ENCODE peak calls at places on chromosomes 6 and 20, in seven cellular contexts. U is stomach, J is GM20000, B is ascending aorta, P is RWPE1, I is transverse colon, Q is tibial artery. N is an unnamed sample.

GRCh38 chr6:122400121-122400450 is 634 bp downstream of the HSF2 start:
- DNase-seq in B (peak), U (no peak), P (peak), J (no peak), I (no peak), Q (peak), N (peak)

GRCh38 chr20:33554914-33555420 is 65.1 kb downstream of the CBFA2T2 start:
- DNase-seq in U (no peak), B (no peak), J (peak), I (no peak), P (peak), Q (no peak), N (no peak)

GRCh38 chr20:37355252-37356180 is 9.6 kb downstream of the SRC start:
- DNase-seq in Q (no peak), B (peak), P (no peak), U (no peak), I (no peak), J (no peak), N (no peak)

GRCh38 chr6:73942581-73942980 is 246.6 kb downstream of the CD109 start:
- DNase-seq in U (no peak), I (no peak), P (no peak), J (no peak), Q (no peak), B (no peak), N (no peak)

GRCh38 chr6:108578595-108579038 is 17.9 kb downstream of the FOXO3 start:
- DNase-seq in B (no peak), P (no peak), I (no peak), J (no peak), Q (no peak), U (no peak), N (no peak)

GRCh38 chr6:138953451-138953850 is 34.6 kb downstream of the REPS1 start:
- DNase-seq in U (no peak), B (no peak), P (peak), I (no peak), Q (no peak), J (no peak), N (no peak)

GRCh38 chr20:45576995-45577394 is 2.1 kb downstream of the WFDC8 start:
- DNase-seq in I (no peak), U (no peak), J (no peak), P (no peak), Q (no peak), B (no peak), N (no peak)

GRCh38 chr6:166489301-166490155 is 97.0 kb downstream of the RAMACL start:
- DNase-seq in Q (peak), J (no peak), U (no peak), I (no peak), P (no peak), B (no peak), N (no peak)

GRCh38 chr6:138103876-138104275 is 3.3 kb downstream of the PERP start:
- DNase-seq in J (no peak), Q (no peak), U (no peak), I (no peak), B (no peak), P (no peak), N (no peak)

GRCh38 chr6:150766201-150766997 is 99.1 kb upstream of the MTHFD1L start:
- DNase-seq in I (no peak), B (no peak), P (no peak), U (no peak), J (no peak), Q (no peak), N (peak)

GRCh38 chr20:373171-373890 is 7.2 kb upstream of the TRIB3 start:
- DNase-seq in B (no peak), Q (no peak), U (no peak), I (no peak), J (no peak), P (peak), N (no peak)

GRCh38 chr20:64212750-64213149 is 42.8 kb upstream of the PCMTD2 start:
- DNase-seq in P (no peak), J (no peak), Q (no peak), B (no peak), U (peak), I (no peak), N (peak)

GRCh38 chr6:76810286-76810685 is 653.0 kb downstream of the HTR1B start:
- DNase-seq in U (no peak), I (no peak), Q (no peak), P (no peak), B (no peak), J (no peak), N (no peak)

GRCh38 chr20:60224914-60225313 is 266.7 kb downstream of the CDH26 start:
- DNase-seq in U (no peak), Q (no peak), I (no peak), J (no peak), B (no peak), P (no peak), N (no peak)

GRCh38 chr6:164098857-164099534 is 684.5 kb downstream of the QKI start:
- DNase-seq in Q (no peak), U (peak), P (no peak), B (no peak), J (no peak), I (no peak), N (peak)

GRCh38 chr6:77457720-77458349 is 5.5 kb downstream of the HTR1B start:
- DNase-seq in I (peak), B (peak), J (peak), Q (peak), P (peak), U (peak), N (peak)

GRCh38 chr6:145245119-145245518 is 490.2 kb downstream of the EPM2A start:
- DNase-seq in Q (no peak), P (no peak), J (no peak), I (no peak), U (no peak), B (no peak), N (no peak)

GRCh38 chr6:90413867-90414266 is 117.2 kb upstream of the BACH2 start:
- DNase-seq in B (no peak), Q (no peak), P (no peak), I (peak), U (no peak), J (peak), N (no peak)

GRCh38 chr20:59692139-59692538 is 87.8 kb downstream of the PHACTR3 start:
- DNase-seq in J (no peak), U (no peak), Q (no peak), B (no peak), I (no peak), P (no peak), N (no peak)

DNA sequence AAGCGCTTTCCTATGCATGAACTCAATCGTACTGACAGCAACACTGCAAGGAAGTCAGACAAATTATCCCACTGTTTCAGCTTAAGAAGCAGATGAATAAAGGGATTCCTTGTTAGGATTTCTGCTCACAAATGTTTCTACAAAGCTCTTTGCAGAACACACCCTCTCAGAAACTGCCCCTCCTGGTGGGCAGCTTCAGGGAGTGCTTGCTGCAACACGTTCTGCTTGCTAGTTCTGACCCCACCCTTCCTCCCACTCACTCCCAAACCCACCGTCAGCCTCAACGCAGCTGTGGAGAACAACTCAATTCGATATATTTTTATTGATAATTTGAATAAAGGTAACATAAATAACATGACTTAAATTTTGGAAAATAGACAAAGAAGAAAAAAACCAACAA is 250.8 kb upstream of the PRDM1 start:
- DNase-seq in P (peak), Q (no peak), J (no peak), U (no peak), I (peak), B (no peak), N (no peak)
- TF ChIP-seq CTCF in P (no peak), Q (no peak), J (no peak), U (no peak), I (no peak), B (no peak), N (no peak)

DNA sequence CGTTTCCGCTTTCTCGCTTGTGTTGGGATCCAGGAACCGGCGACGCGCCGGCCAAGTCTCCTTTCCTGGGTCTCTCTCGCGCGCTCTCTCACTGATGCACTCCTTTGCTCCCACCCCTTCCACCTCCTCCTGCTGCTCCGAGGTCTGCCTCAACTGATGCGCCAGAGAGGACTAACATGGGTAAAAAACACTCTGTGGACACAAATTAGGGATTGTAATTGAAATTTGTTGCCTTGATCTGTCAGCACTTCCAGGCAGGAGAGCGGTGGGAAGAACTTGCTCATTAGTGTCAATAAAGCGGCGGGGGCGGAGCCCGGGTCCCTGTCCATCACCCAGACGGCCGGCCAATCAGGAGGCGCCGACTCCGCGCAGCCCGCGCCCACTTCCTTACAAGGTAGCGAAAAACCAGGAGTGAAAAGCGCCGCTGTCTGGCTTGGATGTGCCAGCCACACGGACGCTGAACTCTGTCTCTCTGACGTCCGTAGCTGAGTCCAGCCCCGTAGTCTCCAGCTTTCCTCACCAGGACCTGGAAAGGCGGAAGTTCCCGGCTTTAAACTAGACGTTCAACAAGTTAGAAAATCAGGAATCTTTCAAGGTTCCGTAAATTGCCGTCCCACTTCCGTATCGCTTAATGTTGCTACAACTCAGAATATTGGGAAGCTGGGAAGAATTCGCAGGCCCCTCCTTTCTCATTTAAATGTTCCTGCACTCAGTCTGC is at the start of gene TBX18:
- DNase-seq in I (peak), Q (peak), P (peak), U (peak), B (peak), J (no peak), N (peak)
- TF ChIP-seq CTCF in I (no peak), Q (no peak), P (peak), U (no peak), B (no peak), J (no peak), N (no peak)

GRCh38 chr20:18324596-18325089 is 36.3 kb downstream of the ZNF133 start:
- DNase-seq in Q (no peak), I (no peak), U (no peak), B (no peak), P (no peak), J (no peak), N (no peak)
- TF ChIP-seq CTCF in Q (no peak), I (no peak), U (no peak), B (no peak), P (no peak), J (no peak), N (no peak)

DNA sequence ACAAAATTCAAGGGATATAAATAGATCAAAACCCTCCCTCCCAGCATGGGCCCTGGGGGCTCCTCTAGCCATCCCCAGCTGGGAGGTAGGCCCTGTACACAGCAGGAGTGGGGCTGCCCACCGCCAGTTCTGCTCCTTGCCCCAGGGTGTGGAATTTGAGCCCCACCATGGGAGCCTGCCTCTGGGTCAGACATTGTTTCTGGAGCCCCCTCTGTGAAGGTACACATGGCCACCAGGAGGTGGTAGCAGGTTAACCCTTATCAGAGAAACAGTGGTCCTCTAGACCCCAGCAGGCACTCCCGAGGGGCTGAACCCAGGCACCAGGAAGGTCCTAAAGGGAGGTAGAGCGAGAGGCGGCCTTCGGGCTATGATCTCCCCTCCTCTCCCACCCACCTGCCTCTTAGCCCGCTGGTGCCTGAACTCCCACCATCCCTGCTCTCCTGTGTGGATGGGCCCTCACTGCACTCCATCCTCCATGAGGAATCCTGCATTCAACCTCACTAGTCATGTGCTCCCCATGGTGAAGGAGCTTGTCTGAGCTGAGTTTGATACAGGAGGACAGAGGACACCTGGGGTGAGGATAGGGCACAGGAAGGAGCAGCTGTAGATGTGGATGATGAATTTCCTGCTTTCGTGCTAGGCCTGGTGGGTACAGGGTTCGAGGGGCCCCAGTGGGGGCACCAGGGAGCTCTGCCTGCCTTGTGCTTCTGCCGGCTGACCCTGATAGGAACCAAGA is 114.9 kb downstream of the GRM4 start:
- DNase-seq in P (no peak), I (no peak), B (no peak), J (no peak), Q (no peak), U (no peak), N (no peak)
- TF ChIP-seq CTCF in P (no peak), I (no peak), B (no peak), J (no peak), Q (no peak), U (no peak), N (no peak)

GRCh38 chr6:42424906-42425474 is 26.7 kb downstream of the TRERF1 start:
- DNase-seq in U (no peak), B (peak), J (no peak), Q (no peak), P (no peak), I (no peak), N (no peak)

GRCh38 chr6:42426191-42426590 is 25.5 kb downstream of the TRERF1 start:
- DNase-seq in B (no peak), P (no peak), U (no peak), Q (no peak), J (no peak), I (no peak), N (no peak)

GRCh38 chr6:42420741-42421140 is 31.0 kb downstream of the TRERF1 start:
- DNase-seq in B (no peak), I (no peak), P (no peak), Q (no peak), J (no peak), U (no peak), N (no peak)

GRCh38 chr6:42419490-42420280 is 32.0 kb downstream of the TRERF1 start:
- DNase-seq in I (no peak), U (no peak), B (no peak), J (no peak), P (no peak), Q (no peak), N (no peak)

DNA sequence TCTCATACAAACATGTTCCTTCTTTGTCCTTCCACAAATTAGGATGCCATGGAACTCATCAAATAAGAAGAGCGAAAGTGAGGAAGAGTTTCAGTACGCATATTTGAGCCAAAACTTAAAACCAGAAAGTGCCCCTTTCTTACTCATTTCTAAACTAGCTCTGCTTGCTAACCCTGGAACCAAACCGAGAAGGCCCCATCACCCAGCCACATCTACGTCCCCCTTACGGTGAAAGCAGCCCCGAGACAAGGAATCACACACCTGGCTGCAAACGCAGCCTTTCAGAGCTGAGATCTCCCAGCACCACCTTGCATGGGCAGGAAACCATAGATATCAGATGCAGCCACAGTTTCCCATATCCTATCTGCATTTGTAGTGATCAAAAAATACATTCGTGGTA is 28.5 kb downstream of the TRERF1 start:
- DNase-seq in I (no peak), B (peak), P (no peak), U (no peak), Q (no peak), J (peak), N (no peak)
- TF ChIP-seq CTCF in I (no peak), B (no peak), P (no peak), U (no peak), Q (no peak), J (no peak), N (no peak)

DNA sequence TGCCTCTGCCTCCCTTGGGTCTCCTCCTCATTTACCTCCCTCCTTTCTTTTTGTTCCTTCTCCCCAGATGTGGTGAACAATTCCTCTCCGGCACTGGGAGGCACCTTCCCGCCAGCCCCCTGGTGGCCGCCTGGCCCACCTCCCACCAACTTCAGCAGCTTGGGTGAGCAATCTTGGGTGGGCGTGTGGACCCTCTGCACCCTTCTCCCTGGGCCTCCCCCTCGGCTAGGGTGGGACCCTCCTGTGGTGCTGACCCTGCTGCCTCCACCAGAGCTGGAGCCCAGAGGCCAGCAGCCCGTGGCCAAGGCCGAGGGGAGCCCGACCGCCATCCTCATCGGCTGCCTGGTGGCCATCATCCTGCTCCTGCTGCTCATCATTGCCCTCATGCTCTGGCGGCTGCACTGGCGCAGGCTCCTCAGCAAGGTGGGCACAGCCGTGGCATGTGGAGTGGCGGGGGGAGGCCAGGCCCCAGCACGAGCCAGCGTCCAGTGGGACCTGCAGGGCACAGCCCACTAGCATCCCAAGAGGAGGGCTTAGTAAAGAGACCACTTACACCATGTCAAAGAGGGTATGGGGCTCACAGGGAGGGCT is 8.8 kb downstream of the DDR1 start:
- DNase-seq in B (peak), I (no peak), P (no peak), J (no peak), Q (no peak), U (no peak), N (no peak)
- TF ChIP-seq CTCF in B (no peak), I (no peak), P (no peak), J (no peak), Q (no peak), U (no peak), N (no peak)

DNA sequence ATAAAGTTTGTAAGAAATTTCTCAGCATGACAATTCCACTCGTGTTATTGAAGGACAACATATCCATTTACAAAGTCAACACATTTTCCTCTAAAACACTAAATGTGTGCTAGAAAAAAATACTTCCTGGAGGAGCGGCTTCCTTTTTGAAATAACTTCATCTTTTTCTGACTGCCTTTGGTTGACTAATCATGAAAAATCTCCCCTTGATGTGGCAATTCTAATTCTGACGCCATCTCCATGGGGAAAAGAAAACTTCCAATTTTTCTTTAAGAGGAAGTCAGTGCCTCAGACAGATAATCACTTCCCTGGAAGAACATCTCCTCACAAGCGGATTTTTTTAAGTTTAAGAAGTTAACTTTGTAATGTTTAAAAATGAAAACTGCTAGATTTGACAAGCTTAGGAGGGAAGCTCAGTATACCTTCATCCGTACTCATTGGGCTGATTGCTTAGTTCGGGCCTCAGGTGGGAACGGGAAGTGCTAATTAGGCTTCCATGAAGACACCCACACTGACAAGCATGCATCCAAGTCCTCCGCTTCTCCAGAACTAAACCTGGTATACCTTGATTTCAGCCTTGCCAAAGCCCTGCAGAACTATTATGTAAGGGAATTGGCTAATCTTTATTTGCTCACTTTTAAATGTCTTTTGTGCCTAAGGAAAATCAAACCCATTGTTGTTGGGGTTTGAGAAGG is 35.1 kb upstream of the DUSP22 start:
- DNase-seq in U (no peak), Q (no peak), B (no peak), I (no peak), P (peak), J (no peak), N (no peak)
- TF ChIP-seq CTCF in U (no peak), Q (no peak), B (no peak), I (no peak), P (no peak), J (no peak), N (no peak)

DNA sequence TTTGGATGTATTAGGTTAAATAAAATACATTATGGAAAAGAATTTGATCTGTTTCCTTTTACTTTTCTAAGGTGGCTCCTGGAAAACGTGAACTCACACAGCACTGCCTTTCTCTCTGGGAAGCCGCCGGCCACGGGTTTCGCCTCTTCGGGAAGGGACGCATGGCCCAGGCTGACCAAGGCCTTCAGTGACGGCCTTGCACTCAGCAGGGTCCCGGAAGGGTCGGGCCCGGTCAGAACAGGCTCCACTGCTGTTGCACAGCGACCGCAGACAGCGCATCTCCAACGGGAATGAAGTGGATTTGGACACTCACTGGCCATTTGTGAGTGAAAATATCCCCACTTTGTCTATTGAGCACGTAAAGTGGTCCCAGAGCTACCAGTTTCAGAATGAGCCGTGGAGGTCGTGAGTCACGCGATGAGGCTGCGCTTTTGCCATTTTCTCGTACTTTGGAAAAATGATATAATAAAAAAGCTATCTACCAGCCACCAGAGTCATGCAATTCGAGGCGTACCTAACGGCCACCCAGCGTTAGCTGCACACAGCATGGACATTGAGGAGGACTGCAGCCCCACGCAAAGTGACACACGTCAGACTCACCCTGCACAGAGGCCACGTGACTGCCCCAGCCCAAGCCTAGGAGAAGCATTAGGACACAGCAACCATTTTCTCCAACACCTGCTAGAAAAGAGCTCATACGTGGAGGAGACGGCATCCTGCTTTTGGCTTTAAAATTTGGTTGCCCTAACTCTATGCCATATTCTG is 244.3 kb downstream of the TTLL2 start:
- DNase-seq in I (no peak), B (no peak), J (no peak), Q (no peak), P (no peak), U (no peak), N (no peak)
- TF ChIP-seq CTCF in I (no peak), B (no peak), J (no peak), Q (no peak), P (no peak), U (no peak), N (no peak)